ENCODE peak calls at places on chromosomes 13 and 19, in six cellular contexts. E, L, B, Q, W and R are unnamed samples.

GRCh38 chr19:11551603-11552235 is 7.3 kb downstream of the ELOF1 start:
- DNase-seq in E (no peak), L (no peak), B (no peak), Q (peak), W (no peak), R (no peak)

GRCh38 chr19:1769645-1769985 is 16.3 kb downstream of the ONECUT3 start:
- DNase-seq in E (no peak), L (no peak), B (no peak), Q (no peak), W (no peak), R (no peak)

GRCh38 chr13:80048802-80049201 is 292.1 kb downstream of the SPRY2 start:
- DNase-seq in E (peak), L (no peak), B (peak), Q (peak), W (peak), R (peak)

GRCh38 chr19:15563325-15563794 is 51.7 kb upstream of the CYP4F8 start:
- DNase-seq in E (no peak), L (peak), B (no peak), Q (no peak), W (no peak), R (no peak)

GRCh38 chr19:2887391-2887914 is 13.3 kb upstream of the ZNF57 start:
- DNase-seq in E (peak), L (no peak), B (no peak), Q (peak), W (no peak), R (peak)

GRCh38 chr13:33119022-33119735 is 103.0 kb downstream of the KL start:
- DNase-seq in E (peak), L (no peak), B (no peak), Q (no peak), W (no peak), R (no peak)

GRCh38 chr19:792361-792885 is 4.8 kb upstream of the PTBP1 start:
- DNase-seq in E (no peak), L (no peak), B (no peak), Q (no peak), W (no peak), R (no peak)

GRCh38 chr19:5567971-5568407 is 236 bp upstream of the TINCR start:
- DNase-seq in E (no peak), L (no peak), B (no peak), Q (no peak), W (no peak), R (no peak)

GRCh38 chr13:50156140-50156539 is 140.9 kb downstream of the KCNRG start:
- DNase-seq in E (peak), L (no peak), B (no peak), Q (no peak), W (no peak), R (peak)

GRCh38 chr13:53848546-53848945 is 819.9 kb downstream of the OLFM4 start:
- DNase-seq in E (no peak), L (no peak), B (no peak), Q (no peak), W (no peak), R (no peak)

GRCh38 chr19:34837262-34837661 is 64.2 kb upstream of the ZNF599 start:
- DNase-seq in E (no peak), L (no peak), B (no peak), Q (no peak), W (no peak), R (peak)

GRCh38 chr19:6362351-6362801 is 1.0 kb downstream of the CLPP start:
- DNase-seq in E (no peak), L (no peak), B (no peak), Q (no peak), W (no peak), R (no peak)

GRCh38 chr19:6062274-6062673 is 48.0 kb downstream of the RFX2 start:
- DNase-seq in E (peak), L (peak), B (peak), Q (no peak), W (no peak), R (peak)

GRCh38 chr13:45194081-45194939 is 6.5 kb downstream of the KCTD4 start:
- DNase-seq in E (peak), L (no peak), B (no peak), Q (no peak), W (peak), R (peak)

GRCh38 chr13:72886272-72887062 is 104.5 kb downstream of the PIBF1 start:
- DNase-seq in E (peak), L (no peak), B (no peak), Q (no peak), W (no peak), R (peak)

GRCh38 chr19:4043966-4044365 is 22.7 kb downstream of the ZBTB7A start:
- DNase-seq in E (no peak), L (no peak), B (no peak), Q (no peak), W (no peak), R (no peak)

GRCh38 chr13:107365466-107366215 is 797.7 kb upstream of the ARGLU1 start:
- DNase-seq in E (peak), L (no peak), B (no peak), Q (no peak), W (no peak), R (peak)

GRCh38 chr13:48564046-48564445 is 31.2 kb upstream of the RCBTB2 start:
- DNase-seq in E (no peak), L (no peak), B (no peak), Q (no peak), W (no peak), R (no peak)

GRCh38 chr13:98571955-98572662 is 4.8 kb downstream of the STK24 start:
- DNase-seq in E (peak), L (no peak), B (no peak), Q (no peak), W (no peak), R (no peak)

GRCh38 chr13:42804244-42804868 is 23.0 kb downstream of the FAM216B start:
- DNase-seq in E (no peak), L (no peak), B (no peak), Q (no peak), W (no peak), R (no peak)

GRCh38 chr13:112990783-112991182 is 21.8 kb downstream of the MCF2L start:
- DNase-seq in E (no peak), L (peak), B (no peak), Q (no peak), W (no peak), R (no peak)

GRCh38 chr13:42395066-42395821 is 123.3 kb downstream of the AKAP11 start:
- DNase-seq in E (no peak), L (no peak), B (no peak), Q (no peak), W (no peak), R (no peak)

GRCh38 chr13:73872397-73872796 is 261.8 kb downstream of the KLF12 start:
- DNase-seq in E (no peak), L (no peak), B (no peak), Q (no peak), W (no peak), R (no peak)

GRCh38 chr13:32881792-32882175 is 134.4 kb upstream of the KL start:
- DNase-seq in E (no peak), L (no peak), B (no peak), Q (no peak), W (no peak), R (no peak)

GRCh38 chr19:46710687-46711086 is 6.2 kb downstream of the PRKD2 start:
- DNase-seq in E (no peak), L (no peak), B (no peak), Q (no peak), W (no peak), R (no peak)

GRCh38 chr13:66723606-66724005 is 506.5 kb downstream of the PCDH9 start:
- DNase-seq in E (no peak), L (no peak), B (no peak), Q (no peak), W (peak), R (no peak)

GRCh38 chr19:49987159-49987698 is 26.3 kb upstream of the SIGLEC11 start:
- DNase-seq in E (peak), L (peak), B (peak), Q (peak), W (peak), R (peak)

GRCh38 chr19:7534531-7534980 is 961 bp upstream of the PNPLA6 start:
- DNase-seq in E (peak), L (no peak), B (peak), Q (peak), W (peak), R (peak)

GRCh38 chr13:102012299-102013293 is 389.3 kb downstream of the FGF14 start:
- DNase-seq in E (no peak), L (no peak), B (no peak), Q (no peak), W (no peak), R (no peak)

GRCh38 chr19:58387338-58388174 is 487 bp downstream of the RPS5 start:
- DNase-seq in E (no peak), L (no peak), B (no peak), Q (no peak), W (no peak), R (no peak)

GRCh38 chr19:6455924-6456323 is 3.7 kb downstream of the SLC25A23 start:
- DNase-seq in E (no peak), L (no peak), B (no peak), Q (no peak), W (no peak), R (no peak)

GRCh38 chr19:14722127-14722526 is 32.3 kb downstream of the ZNF333 start:
- DNase-seq in E (no peak), L (no peak), B (no peak), Q (no peak), W (no peak), R (no peak)

GRCh38 chr13:110089815-110090214 is 217.1 kb downstream of the COL4A1 start:
- DNase-seq in E (no peak), L (no peak), B (no peak), Q (no peak), W (no peak), R (no peak)
- TF ChIP-seq CTCF in E (peak), L (no peak), B (no peak), Q (peak), W (no peak), R (peak)

GRCh38 chr13:76019421-76020044 is 383.4 kb downstream of the LMO7 start:
- DNase-seq in E (no peak), L (no peak), B (no peak), Q (peak), W (peak), R (no peak)

GRCh38 chr13:76017861-76018556 is 381.9 kb downstream of the LMO7 start:
- DNase-seq in E (no peak), L (no peak), B (no peak), Q (no peak), W (no peak), R (no peak)

GRCh38 chr13:76014618-76015315 is 378.6 kb downstream of the LMO7 start:
- DNase-seq in E (peak), L (no peak), B (no peak), Q (peak), W (no peak), R (peak)

GRCh38 chr13:76020421-76020955 is 384.4 kb downstream of the LMO7 start:
- DNase-seq in E (no peak), L (no peak), B (no peak), Q (no peak), W (no peak), R (no peak)

DNA sequence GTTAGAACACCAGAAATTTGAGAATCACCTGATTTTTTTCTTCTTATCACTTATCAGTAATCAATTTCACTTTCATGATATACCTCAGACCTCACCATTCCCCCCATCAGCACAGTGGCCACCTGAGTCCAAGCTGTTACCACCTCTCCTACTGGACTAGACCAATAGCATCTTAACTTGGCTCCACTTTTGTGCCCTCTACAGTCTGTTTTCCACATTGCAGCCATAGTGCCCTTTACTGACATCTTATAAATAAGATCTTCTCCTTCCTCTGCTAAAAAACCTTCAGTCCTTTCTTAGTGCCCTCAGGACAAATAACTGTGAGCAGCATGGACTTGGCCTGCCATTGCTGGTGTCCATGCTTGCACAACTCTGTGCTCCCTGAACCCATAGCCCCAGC is 380.7 kb downstream of the LMO7 start:
- DNase-seq in E (peak), L (no peak), B (no peak), Q (no peak), W (no peak), R (peak)
- TF ChIP-seq CTCF in E (peak), L (no peak), B (no peak), Q (peak), W (peak), R (peak)

GRCh38 chr19:33100894-33101644 is 20.1 kb downstream of the GPATCH1 start:
- DNase-seq in E (no peak), L (no peak), B (no peak), Q (no peak), W (no peak), R (no peak)

GRCh38 chr19:33108161-33108560 is 23.8 kb upstream of the WDR88 start:
- DNase-seq in E (no peak), L (no peak), B (no peak), Q (no peak), W (no peak), R (no peak)

GRCh38 chr19:33098023-33098652 is 17.2 kb downstream of the GPATCH1 start:
- DNase-seq in E (no peak), L (no peak), B (no peak), Q (no peak), W (no peak), R (no peak)

GRCh38 chr19:33102893-33103292 is 21.9 kb downstream of the GPATCH1 start:
- DNase-seq in E (no peak), L (no peak), B (no peak), Q (no peak), W (no peak), R (no peak)
- TF ChIP-seq CTCF in E (no peak), L (no peak), B (no peak), Q (no peak), W (no peak), R (no peak)

GRCh38 chr13:24183741-24184182 is 23.2 kb downstream of the SPATA13 start:
- DNase-seq in E (no peak), L (no peak), B (no peak), Q (no peak), W (no peak), R (no peak)
- TF ChIP-seq CTCF in E (no peak), L (no peak), B (no peak), Q (no peak), W (no peak), R (no peak)

GRCh38 chr13:59915252-59915651 is 248.5 kb downstream of the DIAPH3 start:
- DNase-seq in E (no peak), L (no peak), B (no peak), Q (no peak), W (no peak), R (no peak)

DNA sequence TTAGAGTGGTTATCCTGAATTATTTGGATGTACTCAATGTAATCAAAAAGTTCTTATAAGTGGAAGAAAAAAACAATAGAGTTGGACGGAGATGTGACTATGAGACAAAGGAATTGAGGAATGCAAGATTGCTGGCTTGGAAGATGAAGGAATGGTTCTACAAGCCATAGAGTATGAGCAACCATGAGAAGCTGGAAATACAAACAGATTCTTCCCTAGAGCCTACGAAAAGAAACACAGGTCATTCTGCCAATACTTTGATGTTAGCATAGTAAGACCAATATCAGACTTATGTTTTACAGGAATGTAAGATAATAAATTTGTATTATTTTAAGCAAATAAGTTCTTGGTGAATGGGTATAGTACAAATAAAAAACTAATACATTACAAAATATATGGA is 249.2 kb downstream of the DIAPH3 start:
- DNase-seq in E (peak), L (no peak), B (no peak), Q (no peak), W (no peak), R (peak)
- TF ChIP-seq CTCF in E (no peak), L (no peak), B (no peak), Q (no peak), W (no peak), R (no peak)

GRCh38 chr19:18063463-18063862 is 23.3 kb downstream of the IL12RB1 start:
- DNase-seq in E (no peak), L (no peak), B (no peak), Q (peak), W (no peak), R (no peak)
- TF ChIP-seq CTCF in E (peak), L (no peak), B (no peak), Q (peak), W (no peak), R (peak)

GRCh38 chr13:30450066-30450465 is 15.7 kb downstream of the HMGB1 start:
- DNase-seq in E (no peak), L (no peak), B (no peak), Q (no peak), W (no peak), R (no peak)

GRCh38 chr13:30457306-30457891 is 8.3 kb downstream of the HMGB1 start:
- DNase-seq in E (peak), L (no peak), B (no peak), Q (no peak), W (no peak), R (no peak)

GRCh38 chr13:30456290-30456689 is 9.4 kb downstream of the HMGB1 start:
- DNase-seq in E (peak), L (no peak), B (no peak), Q (no peak), W (no peak), R (no peak)

GRCh38 chr13:30454991-30455390 is 10.7 kb downstream of the HMGB1 start:
- DNase-seq in E (no peak), L (no peak), B (no peak), Q (no peak), W (no peak), R (no peak)

DNA sequence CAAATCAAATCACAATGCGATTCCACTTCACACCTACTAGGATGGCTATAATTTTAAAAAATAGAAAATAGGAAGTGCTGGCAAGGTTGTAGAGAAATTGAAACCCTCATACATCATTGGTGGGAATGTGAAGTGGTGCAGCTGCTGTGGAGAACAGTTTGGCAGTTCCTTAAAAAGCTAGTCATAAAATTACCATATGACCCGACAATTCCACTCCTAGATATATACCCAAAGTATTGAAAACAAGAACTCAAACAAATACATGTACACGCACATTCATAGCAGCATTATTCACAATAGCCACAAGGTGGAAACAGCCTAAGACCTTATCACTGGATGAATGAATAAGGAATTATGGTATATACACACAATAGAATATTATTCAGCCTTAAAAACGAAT is 12.0 kb downstream of the HMGB1 start:
- DNase-seq in E (peak), L (no peak), B (no peak), Q (no peak), W (no peak), R (peak)
- TF ChIP-seq CTCF in E (peak), L (no peak), B (no peak), Q (peak), W (no peak), R (peak)

GRCh38 chr19:53308339-53308811 is 25.2 kb upstream of the ZNF845 start:
- DNase-seq in E (no peak), L (no peak), B (no peak), Q (peak), W (no peak), R (peak)
- TF ChIP-seq CTCF in E (peak), L (no peak), B (no peak), Q (no peak), W (peak), R (peak)

DNA sequence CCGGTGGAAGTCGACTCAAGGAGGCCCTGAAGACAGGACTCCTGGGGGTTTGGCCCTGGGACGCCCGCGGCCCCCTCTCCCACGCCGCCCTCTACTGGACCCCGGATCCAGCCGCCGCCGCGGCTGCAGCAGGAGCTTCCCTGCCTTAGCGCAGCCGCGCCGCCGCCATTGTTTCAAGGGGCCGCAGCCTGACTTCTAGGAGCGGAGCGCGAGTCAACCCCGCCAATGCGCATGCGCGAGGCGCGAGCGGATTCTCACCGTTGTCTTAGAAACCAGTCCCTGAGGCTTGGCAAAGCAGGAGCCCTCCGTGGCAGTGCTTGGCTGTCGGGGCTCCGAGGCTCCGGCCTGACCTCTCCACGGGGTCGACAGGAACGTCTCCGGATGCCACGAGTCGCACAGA is 19.1 kb upstream of the ZNF420 start:
- DNase-seq in E (no peak), L (no peak), B (no peak), Q (no peak), W (no peak), R (no peak)
- TF ChIP-seq CTCF in E (no peak), L (no peak), B (no peak), Q (no peak), W (no peak), R (no peak)

GRCh38 chr19:13154911-13155471 is 4.8 kb downstream of the IER2 start:
- DNase-seq in E (peak), L (peak), B (peak), Q (peak), W (peak), R (peak)
- TF ChIP-seq CTCF in E (peak), L (no peak), B (no peak), Q (peak), W (no peak), R (peak)